ENCODE peak calls at places on chromosomes 2 and 18, in six cellular contexts. D, V, G, X, L and O are unnamed samples.

GRCh38 chr2:62254424-62255266 is 58.7 kb downstream of the B3GNT2 start:
- DNase-seq in D (no peak), V (no peak), G (no peak), X (no peak), L (no peak), O (no peak)

GRCh38 chr2:164967781-164968228 is 12.5 kb upstream of the SLC38A11 start:
- DNase-seq in D (no peak), V (no peak), G (no peak), X (no peak), L (no peak), O (no peak)

GRCh38 chr2:160465406-160465805 is 28.2 kb downstream of the RBMS1 start:
- DNase-seq in D (no peak), V (no peak), G (no peak), X (no peak), L (no peak), O (no peak)

GRCh38 chr2:10471046-10471571 is 23.0 kb upstream of the ODC1 start:
- DNase-seq in D (no peak), V (no peak), G (no peak), X (no peak), L (no peak), O (no peak)

GRCh38 chr2:10620481-10620880 is 69.3 kb downstream of the NOL10 start:
- DNase-seq in D (no peak), V (no peak), G (no peak), X (no peak), L (no peak), O (no peak)

GRCh38 chr18:64806232-64806631 is 657.3 kb upstream of the LINC00305 start:
- DNase-seq in D (no peak), V (no peak), G (no peak), X (no peak), L (no peak), O (no peak)

GRCh38 chr18:48023334-48024008 is 93.0 kb upstream of the SMAD2 start:
- DNase-seq in D (no peak), V (no peak), G (peak; percentile 70), X (peak; percentile 13), L (no peak), O (peak; percentile 79)

GRCh38 chr2:66445781-66446177 is 10.9 kb downstream of the MEIS1 start:
- DNase-seq in D (no peak), V (peak; percentile 60), G (peak; percentile 74), X (no peak), L (no peak), O (no peak)

GRCh38 chr2:40103590-40103989 is 324.5 kb upstream of the THUMPD2 start:
- DNase-seq in D (no peak), V (no peak), G (no peak), X (no peak), L (no peak), O (no peak)

GRCh38 chr18:44178476-44178875 is 502.2 kb upstream of the SETBP1 start:
- DNase-seq in D (no peak), V (no peak), G (no peak), X (no peak), L (no peak), O (peak; percentile 33)

GRCh38 chr2:100877555-100877954 is 57.6 kb downstream of the NPAS2 start:
- DNase-seq in D (no peak), V (no peak), G (no peak), X (no peak), L (no peak), O (no peak)

GRCh38 chr18:60067426-60068210 is 167.8 kb downstream of the PMAIP1 start:
- DNase-seq in D (no peak), V (no peak), G (peak; percentile 25), X (no peak), L (no peak), O (no peak)

GRCh38 chr2:226794751-226795171 is 4.9 kb downstream of the IRS1 start:
- DNase-seq in D (no peak), V (no peak), G (no peak), X (no peak), L (no peak), O (peak; percentile 25)

GRCh38 chr2:47751856-47752414 is 31.0 kb upstream of the MSH6 start:
- DNase-seq in D (no peak), V (no peak), G (no peak), X (peak; percentile 48), L (no peak), O (no peak)

GRCh38 chr2:192377174-192377573 is 182.4 kb upstream of the TMEFF2 start:
- DNase-seq in D (no peak), V (no peak), G (no peak), X (no peak), L (no peak), O (no peak)

GRCh38 chr2:45649855-45650806 is 1.3 kb upstream of the PRKCE start:
- DNase-seq in D (peak; percentile 40), V (peak; percentile 87), G (peak; percentile 84), X (peak; percentile 64), L (peak; percentile 25), O (peak; percentile 81)

GRCh38 chr2:29222381-29223179 is 107.4 kb downstream of the CLIP4 start:
- DNase-seq in D (no peak), V (no peak), G (no peak), X (no peak), L (no peak), O (no peak)

GRCh38 chr18:6605115-6605869 is 124.2 kb upstream of the ARHGAP28 start:
- DNase-seq in D (no peak), V (no peak), G (no peak), X (no peak), L (no peak), O (no peak)

GRCh38 chr2:101741775-101742520 is 44.4 kb downstream of the MAP4K4 start:
- DNase-seq in D (no peak), V (no peak), G (no peak), X (no peak), L (no peak), O (no peak)

GRCh38 chr2:37683241-37683640 is 11.8 kb upstream of the CDC42EP3 start:
- DNase-seq in D (no peak), V (no peak), G (no peak), X (no peak), L (no peak), O (no peak)

GRCh38 chr2:53768233-53768542 is 584 bp downstream of the CHAC2 start:
- DNase-seq in D (no peak), V (no peak), G (peak; percentile 60), X (no peak), L (no peak), O (peak; percentile 63)

GRCh38 chr2:142286618-142287017 is 155.8 kb upstream of the LRP1B start:
- DNase-seq in D (no peak), V (no peak), G (peak; percentile 53), X (peak; percentile 55), L (no peak), O (peak; percentile 51)

GRCh38 chr2:42238644-42239288 is 69.6 kb downstream of the EML4 start:
- DNase-seq in D (no peak), V (no peak), G (peak; percentile 65), X (peak; percentile 53), L (peak; percentile 10), O (peak; percentile 33)

GRCh38 chr2:110828330-110828729 is 96.0 kb downstream of the ACOXL start:
- DNase-seq in D (no peak), V (no peak), G (no peak), X (no peak), L (no peak), O (no peak)

GRCh38 chr2:4358855-4359254 is 655.5 kb downstream of the DCDC2C start:
- DNase-seq in D (no peak), V (no peak), G (no peak), X (no peak), L (no peak), O (no peak)

GRCh38 chr2:64797881-64798590 is 144.3 kb upstream of the SERTAD2 start:
- DNase-seq in D (no peak), V (no peak), G (no peak), X (peak; percentile 21), L (no peak), O (no peak)

GRCh38 chr2:9261231-9261883 is 54.7 kb downstream of the ASAP2 start:
- DNase-seq in D (no peak), V (no peak), G (no peak), X (no peak), L (no peak), O (no peak)

GRCh38 chr18:59148192-59148591 is 8.5 kb downstream of the SEC11C start:
- DNase-seq in D (no peak), V (no peak), G (no peak), X (no peak), L (no peak), O (no peak)

DNA sequence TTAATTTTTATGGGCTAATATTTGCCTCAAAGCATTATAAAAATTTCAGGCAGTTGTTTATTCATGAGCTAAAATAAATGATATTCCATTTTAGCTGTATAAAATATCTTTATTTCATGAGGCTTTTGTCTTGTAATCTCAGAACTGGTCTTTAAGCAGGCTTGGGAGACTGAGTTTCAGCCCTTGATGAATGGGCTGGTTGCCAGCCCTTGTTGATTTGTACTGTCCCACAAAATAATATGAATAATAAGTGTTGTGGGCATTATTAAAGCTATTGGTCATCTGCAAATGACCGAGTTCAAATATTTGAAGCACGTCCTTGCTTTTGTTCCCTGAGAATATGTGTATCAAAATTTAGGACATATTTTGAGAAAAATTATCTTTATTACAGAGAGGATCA is 18.2 kb downstream of the INPP1 start:
- DNase-seq in D (no peak), V (no peak), G (no peak), X (no peak), L (no peak), O (no peak)
- H3K4me3 ChIP-seq in D (no peak overlapping the region), V (no peak overlapping the region), G (no peak overlapping the region), X (no peak overlapping the region), L (no peak overlapping the region), O (no peak overlapping the region)

DNA sequence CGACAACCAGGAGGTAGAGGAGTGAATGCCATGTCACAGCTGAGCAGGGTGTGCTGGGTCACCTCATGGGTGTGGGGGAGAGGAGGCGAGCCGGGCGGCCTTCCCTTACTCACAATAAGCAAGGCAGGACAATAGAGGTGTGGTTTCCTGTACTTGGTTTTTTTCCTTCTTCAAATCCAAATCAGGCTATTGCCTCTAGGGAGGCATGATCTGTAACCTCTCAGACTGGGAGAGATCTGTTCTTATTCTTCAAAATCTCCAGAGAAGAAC is 75.7 kb downstream of the COLEC12 start:
- DNase-seq in D (no peak), V (no peak), G (no peak), X (no peak), L (no peak), O (no peak)
- H3K27ac ChIP-seq in D (no peak overlapping the region), V (no peak overlapping the region), G (no peak overlapping the region), X (no peak overlapping the region), L (no peak overlapping the region), O (no peak overlapping the region)

GRCh38 chr2:49102146-49102545 is 52.2 kb downstream of the FSHR start:
- DNase-seq in D (no peak), V (no peak), G (no peak), X (no peak), L (no peak), O (no peak)
- H3K4me3 ChIP-seq in D (no peak overlapping the region), V (no peak overlapping the region), G (no peak overlapping the region), X (no peak overlapping the region), L (no peak overlapping the region), O (no peak overlapping the region)

GRCh38 chr2:203790134-203790533 is 77.4 kb upstream of the CTLA4 start:
- DNase-seq in D (no peak), V (no peak), G (no peak), X (no peak), L (no peak), O (no peak)

GRCh38 chr2:203787954-203788353 is 79.6 kb upstream of the CTLA4 start:
- DNase-seq in D (no peak), V (no peak), G (no peak), X (peak; percentile 61), L (no peak), O (no peak)

GRCh38 chr2:203783496-203784203 is 77.2 kb downstream of the CD28 start:
- DNase-seq in D (no peak), V (no peak), G (peak; percentile 15), X (peak; percentile 99), L (no peak), O (no peak)

GRCh38 chr2:203789613-203790012 is 78.0 kb upstream of the CTLA4 start:
- DNase-seq in D (no peak), V (no peak), G (no peak), X (no peak), L (no peak), O (no peak)

GRCh38 chr2:203786912-203787311 is 80.5 kb downstream of the CD28 start:
- DNase-seq in D (no peak), V (no peak), G (no peak), X (peak; percentile 41), L (no peak), O (no peak)
- H3K27ac ChIP-seq in D (no peak overlapping the region), V (peak overlapping the region; percentile 56), G (no peak overlapping the region), X (peak overlapping the region; percentile 9), L (no peak overlapping the region), O (peak overlapping the region; percentile 2)